ENCODE peak calls at places on chromosomes 13 and 19, in six cellular contexts. One of them, this sample, is unnamed.

GRCh38 chr13:40272776-40273139 is 393.7 kb downstream of the FOXO1 start:
- DNase-seq in A549: no peak
- DNase-seq in endothelial cell of umbilical vein: no peak
- DNase-seq in K562: no peak
- DNase-seq in HepG2: no peak
- DNase-seq in GM12878: no peak
- DNase-seq in this sample: no peak

GRCh38 chr13:41457589-41458186 is 338 bp downstream of the RGCC start:
- DNase-seq in A549: no peak
- DNase-seq in endothelial cell of umbilical vein: no peak
- DNase-seq in K562: peak; percentile 52
- DNase-seq in HepG2: no peak
- DNase-seq in GM12878: no peak
- DNase-seq in this sample: peak; percentile 39

GRCh38 chr13:39566216-39566869 is 36.6 kb downstream of the LHFPL6 start:
- DNase-seq in A549: no peak
- DNase-seq in endothelial cell of umbilical vein: no peak
- DNase-seq in K562: no peak
- DNase-seq in HepG2: no peak
- DNase-seq in GM12878: no peak
- DNase-seq in this sample: no peak

GRCh38 chr19:55578031-55578760 is 2.5 kb downstream of the ZNF579 start:
- DNase-seq in A549: no peak
- DNase-seq in endothelial cell of umbilical vein: no peak
- DNase-seq in K562: no peak
- DNase-seq in HepG2: no peak
- DNase-seq in GM12878: no peak
- DNase-seq in this sample: no peak

GRCh38 chr13:102132896-102133295 is 269.0 kb downstream of the FGF14 start:
- DNase-seq in A549: no peak
- DNase-seq in endothelial cell of umbilical vein: no peak
- DNase-seq in K562: no peak
- DNase-seq in HepG2: no peak
- DNase-seq in GM12878: no peak
- DNase-seq in this sample: no peak

GRCh38 chr19:39946532-39946931 is 12.1 kb upstream of the FCGBP start:
- DNase-seq in A549: no peak
- DNase-seq in endothelial cell of umbilical vein: no peak
- DNase-seq in K562: no peak
- DNase-seq in HepG2: no peak
- DNase-seq in GM12878: no peak
- DNase-seq in this sample: peak; percentile 74

GRCh38 chr19:46704379-46705076 is 12.4 kb downstream of the PRKD2 start:
- DNase-seq in A549: peak; percentile 90
- DNase-seq in endothelial cell of umbilical vein: peak; percentile 64
- DNase-seq in K562: peak; percentile 79
- DNase-seq in HepG2: peak; percentile 29
- DNase-seq in GM12878: no peak
- DNase-seq in this sample: peak; percentile 88

GRCh38 chr19:37655689-37656491 is 625 bp upstream of the ZFP30 start:
- DNase-seq in A549: peak; percentile 81
- DNase-seq in endothelial cell of umbilical vein: peak; percentile 88
- DNase-seq in K562: peak; percentile 85
- DNase-seq in HepG2: peak; percentile 80
- DNase-seq in GM12878: peak; percentile 45
- DNase-seq in this sample: peak; percentile 85

GRCh38 chr19:48623556-48624066 is 4.3 kb downstream of the SPHK2 start:
- DNase-seq in A549: no peak
- DNase-seq in endothelial cell of umbilical vein: no peak
- DNase-seq in K562: no peak
- DNase-seq in HepG2: no peak
- DNase-seq in GM12878: no peak
- DNase-seq in this sample: no peak

GRCh38 chr19:21202865-21203494 is 61.1 kb downstream of the ZNF431 start:
- DNase-seq in A549: peak; percentile 0
- DNase-seq in endothelial cell of umbilical vein: peak; percentile 15
- DNase-seq in K562: peak; percentile 53
- DNase-seq in HepG2: no peak
- DNase-seq in GM12878: peak; percentile 3
- DNase-seq in this sample: peak; percentile 72

GRCh38 chr13:35225582-35225981 is 250.9 kb downstream of the MAB21L1 start:
- DNase-seq in A549: no peak
- DNase-seq in endothelial cell of umbilical vein: no peak
- DNase-seq in K562: no peak
- DNase-seq in HepG2: no peak
- DNase-seq in GM12878: no peak
- DNase-seq in this sample: no peak

GRCh38 chr19:47485210-47485609 is 1.2 kb upstream of the KPTN start:
- DNase-seq in A549: no peak
- DNase-seq in endothelial cell of umbilical vein: no peak
- DNase-seq in K562: no peak
- DNase-seq in HepG2: no peak
- DNase-seq in GM12878: no peak
- DNase-seq in this sample: no peak

GRCh38 chr19:50313812-50314536 is 15.2 kb downstream of the KCNC3 start:
- DNase-seq in A549: no peak
- DNase-seq in endothelial cell of umbilical vein: no peak
- DNase-seq in K562: no peak
- DNase-seq in HepG2: no peak
- DNase-seq in GM12878: no peak
- DNase-seq in this sample: no peak

GRCh38 chr19:9296336-9296735 is 13.3 kb downstream of the ZNF699 start:
- DNase-seq in A549: no peak
- DNase-seq in endothelial cell of umbilical vein: no peak
- DNase-seq in K562: no peak
- DNase-seq in HepG2: no peak
- DNase-seq in GM12878: no peak
- DNase-seq in this sample: no peak

GRCh38 chr19:45079911-45080469 is 930 bp downstream of the GEMIN7 start:
- DNase-seq in A549: no peak
- DNase-seq in endothelial cell of umbilical vein: no peak
- DNase-seq in K562: peak; percentile 41
- DNase-seq in HepG2: no peak
- DNase-seq in GM12878: no peak
- DNase-seq in this sample: no peak

GRCh38 chr19:47157455-47158321 is 27.1 kb downstream of the SAE1 start:
- DNase-seq in A549: no peak
- DNase-seq in endothelial cell of umbilical vein: peak; percentile 90
- DNase-seq in K562: no peak
- DNase-seq in HepG2: no peak
- DNase-seq in GM12878: no peak
- DNase-seq in this sample: peak; percentile 91

GRCh38 chr13:72643339-72643989 is 84.0 kb downstream of the MZT1 start:
- DNase-seq in A549: peak; percentile 4
- DNase-seq in endothelial cell of umbilical vein: peak; percentile 58
- DNase-seq in K562: peak; percentile 9
- DNase-seq in HepG2: peak; percentile 41
- DNase-seq in GM12878: no peak
- DNase-seq in this sample: peak; percentile 59

GRCh38 chr13:102039264-102039663 is 362.6 kb downstream of the FGF14 start:
- DNase-seq in A549: no peak
- DNase-seq in endothelial cell of umbilical vein: no peak
- DNase-seq in K562: no peak
- DNase-seq in HepG2: no peak
- DNase-seq in GM12878: no peak
- DNase-seq in this sample: no peak

GRCh38 chr19:45076029-45076850 is at the start of gene ZNF296:
- DNase-seq in A549: peak; percentile 94
- DNase-seq in endothelial cell of umbilical vein: peak; percentile 44
- DNase-seq in K562: peak; percentile 88
- DNase-seq in HepG2: peak; percentile 75
- DNase-seq in GM12878: no peak
- DNase-seq in this sample: peak; percentile 84

DNA sequence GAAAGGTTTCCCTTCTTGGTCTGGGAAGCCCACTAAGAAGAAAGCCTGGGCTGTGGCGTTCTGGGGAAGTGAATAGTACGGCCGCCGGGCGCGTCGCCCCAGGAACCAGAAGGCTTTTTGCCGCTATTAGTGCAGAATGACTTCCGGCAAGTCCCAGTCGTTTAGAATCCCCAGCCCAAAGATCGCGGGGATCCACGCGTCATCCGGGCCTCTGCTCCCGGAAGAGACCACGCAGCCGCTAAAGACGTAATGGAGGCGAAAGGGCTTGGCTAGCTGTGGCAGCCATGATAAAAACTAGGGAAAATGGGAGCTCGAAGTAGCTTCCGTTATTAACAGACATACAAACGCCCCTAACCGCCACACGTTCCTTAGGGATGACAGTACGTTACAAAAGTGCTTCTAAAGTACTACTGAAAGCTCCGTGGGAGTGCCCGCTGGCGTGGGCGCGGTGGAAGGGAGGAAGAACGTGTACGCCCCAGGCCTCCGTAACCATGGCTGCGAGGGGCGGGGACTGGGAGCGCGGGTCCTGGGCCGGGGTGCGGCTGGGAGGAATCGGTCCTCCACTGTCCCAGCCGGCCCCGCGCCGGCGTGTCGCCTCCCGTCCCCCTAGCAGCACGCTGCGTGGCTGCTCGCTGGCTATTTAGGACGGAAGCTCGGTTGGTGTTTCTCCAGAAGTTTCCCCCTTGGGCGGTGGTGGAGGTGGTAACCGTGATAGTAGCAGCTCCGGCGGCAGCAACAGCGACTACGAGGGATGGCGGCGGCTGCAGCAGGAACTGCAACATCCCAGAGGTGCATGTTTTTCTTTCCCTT is at the start of gene SUGT1:
- DNase-seq in A549: peak; percentile 60
- DNase-seq in endothelial cell of umbilical vein: peak; percentile 98
- DNase-seq in K562: peak; percentile 79
- DNase-seq in HepG2: peak; percentile 94
- DNase-seq in GM12878: peak; percentile 92
- DNase-seq in this sample: peak; percentile 99
- TF ChIP-seq POLR2A in A549: peak; percentile 75
- TF ChIP-seq POLR2A in endothelial cell of umbilical vein: peak; percentile 95
- TF ChIP-seq POLR2A in K562: peak; percentile 82
- TF ChIP-seq POLR2A in HepG2: peak; percentile 93
- TF ChIP-seq POLR2A in GM12878: peak; percentile 79
- TF ChIP-seq POLR2A in this sample: peak; percentile 86

GRCh38 chr13:46168341-46168740 is 13.6 kb downstream of the LCP1 start:
- DNase-seq in A549: no peak
- DNase-seq in endothelial cell of umbilical vein: no peak
- DNase-seq in K562: no peak
- DNase-seq in HepG2: no peak
- DNase-seq in GM12878: no peak
- DNase-seq in this sample: peak; percentile 96

GRCh38 chr13:46164661-46165060 is 17.3 kb downstream of the LCP1 start:
- DNase-seq in A549: no peak
- DNase-seq in endothelial cell of umbilical vein: no peak
- DNase-seq in K562: no peak
- DNase-seq in HepG2: no peak
- DNase-seq in GM12878: no peak
- DNase-seq in this sample: no peak

GRCh38 chr13:46166221-46166584 is 15.8 kb downstream of the LCP1 start:
- DNase-seq in A549: no peak
- DNase-seq in endothelial cell of umbilical vein: no peak
- DNase-seq in K562: no peak
- DNase-seq in HepG2: no peak
- DNase-seq in GM12878: no peak
- DNase-seq in this sample: no peak

GRCh38 chr13:46166947-46167610 is 14.9 kb downstream of the LCP1 start:
- DNase-seq in A549: no peak
- DNase-seq in endothelial cell of umbilical vein: no peak
- DNase-seq in K562: no peak
- DNase-seq in HepG2: no peak
- DNase-seq in GM12878: no peak
- DNase-seq in this sample: peak; percentile 47

DNA sequence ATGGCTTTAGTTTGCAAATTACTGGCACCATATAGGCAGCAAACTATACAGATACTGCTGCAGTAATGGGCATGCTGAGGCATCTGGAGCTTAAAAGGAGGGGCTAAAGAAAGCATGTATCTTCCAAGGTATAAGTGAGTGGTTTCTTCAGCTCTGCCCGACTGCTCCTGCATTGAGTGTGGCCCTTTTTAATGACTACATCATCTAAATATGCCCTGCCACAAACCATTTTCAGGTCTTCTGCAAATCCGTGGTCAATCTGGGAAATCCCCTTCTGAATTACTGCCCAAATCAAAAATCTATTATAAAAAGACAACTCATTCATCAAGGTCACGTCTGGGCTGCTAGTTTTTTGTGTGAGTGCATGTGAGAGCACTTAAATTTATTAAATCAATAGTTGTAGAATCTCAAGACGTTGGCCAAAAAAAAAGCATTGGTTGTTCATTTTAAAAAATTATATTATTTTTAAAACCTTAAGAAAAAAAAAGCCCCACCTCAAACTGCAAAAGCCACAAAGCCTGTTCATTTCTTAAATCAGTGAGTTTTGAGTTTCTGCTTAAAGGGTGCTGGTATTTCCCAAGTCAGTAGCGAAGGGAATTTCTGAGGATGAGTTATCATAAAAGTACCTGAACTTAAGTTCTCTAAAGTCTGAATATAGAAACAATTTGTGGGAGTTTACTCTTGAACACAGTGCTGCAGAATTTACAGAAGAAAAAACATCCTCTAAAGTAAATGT is 16.3 kb downstream of the LCP1 start:
- DNase-seq in A549: no peak
- DNase-seq in endothelial cell of umbilical vein: no peak
- DNase-seq in K562: no peak
- DNase-seq in HepG2: no peak
- DNase-seq in GM12878: peak; percentile 84
- DNase-seq in this sample: peak; percentile 38
- TF ChIP-seq MYC in A549: no peak
- TF ChIP-seq MYC in endothelial cell of umbilical vein: no peak
- TF ChIP-seq MYC in K562: no peak
- TF ChIP-seq MYC in HepG2: no peak
- TF ChIP-seq MYC in GM12878: no peak
- TF ChIP-seq MYC in this sample: no peak

GRCh38 chr19:43526884-43527859 is at the start of gene ETHE1:
- DNase-seq in A549: peak; percentile 89
- DNase-seq in endothelial cell of umbilical vein: peak; percentile 72
- DNase-seq in K562: peak; percentile 92
- DNase-seq in HepG2: peak; percentile 44
- DNase-seq in GM12878: no peak
- DNase-seq in this sample: peak; percentile 84

GRCh38 chr19:43527860-43528622 is 1.0 kb upstream of the ETHE1 start:
- DNase-seq in A549: no peak
- DNase-seq in endothelial cell of umbilical vein: no peak
- DNase-seq in K562: no peak
- DNase-seq in HepG2: no peak
- DNase-seq in GM12878: no peak
- DNase-seq in this sample: peak; percentile 24

GRCh38 chr19:43525836-43526771 is 897 bp downstream of the ETHE1 start:
- DNase-seq in A549: no peak
- DNase-seq in endothelial cell of umbilical vein: peak; percentile 29
- DNase-seq in K562: peak; percentile 20
- DNase-seq in HepG2: no peak
- DNase-seq in GM12878: no peak
- DNase-seq in this sample: peak; percentile 59

GRCh38 chr19:43522929-43523328 is 4.1 kb downstream of the ETHE1 start:
- DNase-seq in A549: no peak
- DNase-seq in endothelial cell of umbilical vein: no peak
- DNase-seq in K562: no peak
- DNase-seq in HepG2: no peak
- DNase-seq in GM12878: no peak
- DNase-seq in this sample: no peak

GRCh38 chr19:43524922-43525835 is 1.8 kb downstream of the ETHE1 start:
- DNase-seq in A549: peak; percentile 71
- DNase-seq in endothelial cell of umbilical vein: peak; percentile 51
- DNase-seq in K562: no peak
- DNase-seq in HepG2: peak; percentile 87
- DNase-seq in GM12878: peak; percentile 44
- DNase-seq in this sample: peak; percentile 89
- TF ChIP-seq POLR2A in A549: no peak
- TF ChIP-seq POLR2A in endothelial cell of umbilical vein: no peak
- TF ChIP-seq POLR2A in K562: no peak
- TF ChIP-seq POLR2A in HepG2: no peak
- TF ChIP-seq POLR2A in GM12878: no peak
- TF ChIP-seq POLR2A in this sample: no peak

GRCh38 chr19:28644261-28644660 is 568.7 kb downstream of the UQCRFS1 start:
- DNase-seq in A549: no peak
- DNase-seq in endothelial cell of umbilical vein: no peak
- DNase-seq in K562: no peak
- DNase-seq in HepG2: no peak
- DNase-seq in GM12878: no peak
- DNase-seq in this sample: no peak
- TF ChIP-seq MYC in A549: no peak
- TF ChIP-seq MYC in endothelial cell of umbilical vein: no peak
- TF ChIP-seq MYC in K562: no peak
- TF ChIP-seq MYC in HepG2: no peak
- TF ChIP-seq MYC in GM12878: no peak
- TF ChIP-seq MYC in this sample: no peak